ENCODE peak calls at places on chromosomes 13 and 19, in six cellular contexts. One of them, this sample, is unnamed.

GRCh38 chr19:47183579-47183978 is 47.4 kb downstream of the BBC3 start:
- DNase-seq in astrocyte of the spinal cord: no peak
- DNase-seq in fibroblast of the aortic adventitia: no peak
- DNase-seq in AG04449: no peak
- DNase-seq in bronchial epithelial cell: no peak
- DNase-seq in HepG2: no peak
- DNase-seq in this sample: no peak

GRCh38 chr13:83450586-83450985 is 431.7 kb downstream of the SLITRK1 start:
- DNase-seq in bronchial epithelial cell: peak
- DNase-seq in AG04449: no peak
- DNase-seq in astrocyte of the spinal cord: no peak
- DNase-seq in fibroblast of the aortic adventitia: peak
- DNase-seq in HepG2: no peak
- DNase-seq in this sample: no peak

GRCh38 chr19:45251452-45252354 is 632 bp downstream of the MARK4 start:
- DNase-seq in fibroblast of the aortic adventitia: peak
- DNase-seq in bronchial epithelial cell: no peak
- DNase-seq in astrocyte of the spinal cord: peak
- DNase-seq in AG04449: no peak
- DNase-seq in HepG2: no peak
- DNase-seq in this sample: peak

GRCh38 chr13:102779426-102780159 is 6.0 kb upstream of the TEX30 start:
- DNase-seq in HepG2: no peak
- DNase-seq in astrocyte of the spinal cord: no peak
- DNase-seq in fibroblast of the aortic adventitia: no peak
- DNase-seq in AG04449: no peak
- DNase-seq in bronchial epithelial cell: no peak
- DNase-seq in this sample: no peak

GRCh38 chr13:61339054-61339621 is 76.5 kb downstream of the PCDH20 start:
- DNase-seq in astrocyte of the spinal cord: no peak
- DNase-seq in AG04449: no peak
- DNase-seq in fibroblast of the aortic adventitia: no peak
- DNase-seq in bronchial epithelial cell: no peak
- DNase-seq in HepG2: no peak
- DNase-seq in this sample: no peak

GRCh38 chr19:1747285-1748114 is 5.8 kb upstream of the ONECUT3 start:
- DNase-seq in fibroblast of the aortic adventitia: peak
- DNase-seq in astrocyte of the spinal cord: peak
- DNase-seq in AG04449: peak
- DNase-seq in bronchial epithelial cell: peak
- DNase-seq in HepG2: peak
- DNase-seq in this sample: peak

GRCh38 chr13:99909836-99910619 is 61.5 kb downstream of the ZIC5 start:
- DNase-seq in HepG2: no peak
- DNase-seq in astrocyte of the spinal cord: no peak
- DNase-seq in AG04449: no peak
- DNase-seq in fibroblast of the aortic adventitia: no peak
- DNase-seq in bronchial epithelial cell: no peak
- DNase-seq in this sample: no peak

GRCh38 chr19:11539495-11540365 is 1.1 kb downstream of the CNN1 start:
- DNase-seq in fibroblast of the aortic adventitia: no peak
- DNase-seq in AG04449: no peak
- DNase-seq in bronchial epithelial cell: no peak
- DNase-seq in astrocyte of the spinal cord: no peak
- DNase-seq in HepG2: no peak
- DNase-seq in this sample: peak

GRCh38 chr13:50990540-50991506 is 81.2 kb downstream of the RNASEH2B start:
- DNase-seq in HepG2: no peak
- DNase-seq in astrocyte of the spinal cord: peak
- DNase-seq in fibroblast of the aortic adventitia: peak
- DNase-seq in AG04449: no peak
- DNase-seq in bronchial epithelial cell: no peak
- DNase-seq in this sample: peak

GRCh38 chr19:29735821-29736220 is 20.8 kb upstream of the C19orf12 start:
- DNase-seq in astrocyte of the spinal cord: no peak
- DNase-seq in fibroblast of the aortic adventitia: no peak
- DNase-seq in HepG2: no peak
- DNase-seq in bronchial epithelial cell: no peak
- DNase-seq in AG04449: no peak
- DNase-seq in this sample: no peak

GRCh38 chr19:44587863-44588752 is 25.3 kb upstream of the IGSF23 start:
- DNase-seq in bronchial epithelial cell: peak
- DNase-seq in HepG2: peak
- DNase-seq in AG04449: peak
- DNase-seq in astrocyte of the spinal cord: peak
- DNase-seq in fibroblast of the aortic adventitia: peak
- DNase-seq in this sample: peak

GRCh38 chr13:101007245-101007644 is 332.6 kb upstream of the TMTC4 start:
- DNase-seq in AG04449: no peak
- DNase-seq in astrocyte of the spinal cord: no peak
- DNase-seq in HepG2: no peak
- DNase-seq in fibroblast of the aortic adventitia: no peak
- DNase-seq in bronchial epithelial cell: no peak
- DNase-seq in this sample: no peak

GRCh38 chr19:3625996-3626472 is 556 bp downstream of the CACTIN start:
- DNase-seq in bronchial epithelial cell: no peak
- DNase-seq in HepG2: no peak
- DNase-seq in AG04449: no peak
- DNase-seq in astrocyte of the spinal cord: no peak
- DNase-seq in fibroblast of the aortic adventitia: no peak
- DNase-seq in this sample: no peak

GRCh38 chr13:26629260-26629659 is 71.8 kb downstream of the WASF3 start:
- DNase-seq in fibroblast of the aortic adventitia: no peak
- DNase-seq in AG04449: no peak
- DNase-seq in astrocyte of the spinal cord: no peak
- DNase-seq in bronchial epithelial cell: peak
- DNase-seq in HepG2: peak
- DNase-seq in this sample: no peak

GRCh38 chr19:53977991-53978731 is 13.3 kb upstream of the CACNG6 start:
- DNase-seq in astrocyte of the spinal cord: peak
- DNase-seq in fibroblast of the aortic adventitia: peak
- DNase-seq in HepG2: no peak
- DNase-seq in AG04449: peak
- DNase-seq in bronchial epithelial cell: no peak
- DNase-seq in this sample: peak

GRCh38 chr19:48121066-48121465 is 10.4 kb upstream of the PLA2G4C start:
- DNase-seq in astrocyte of the spinal cord: no peak
- DNase-seq in bronchial epithelial cell: no peak
- DNase-seq in AG04449: no peak
- DNase-seq in fibroblast of the aortic adventitia: no peak
- DNase-seq in HepG2: no peak
- DNase-seq in this sample: no peak

GRCh38 chr13:54387607-54388006 is 1359.0 kb downstream of the OLFM4 start:
- DNase-seq in astrocyte of the spinal cord: no peak
- DNase-seq in AG04449: no peak
- DNase-seq in fibroblast of the aortic adventitia: no peak
- DNase-seq in HepG2: no peak
- DNase-seq in bronchial epithelial cell: no peak
- DNase-seq in this sample: no peak

GRCh38 chr19:5955638-5955935 is 22.4 kb downstream of the RANBP3 start:
- DNase-seq in AG04449: no peak
- DNase-seq in astrocyte of the spinal cord: peak
- DNase-seq in HepG2: no peak
- DNase-seq in fibroblast of the aortic adventitia: peak
- DNase-seq in bronchial epithelial cell: no peak
- DNase-seq in this sample: peak

GRCh38 chr13:112131081-112131739 is 64.3 kb downstream of the SOX1 start:
- DNase-seq in HepG2: no peak
- DNase-seq in AG04449: no peak
- DNase-seq in fibroblast of the aortic adventitia: no peak
- DNase-seq in astrocyte of the spinal cord: no peak
- DNase-seq in bronchial epithelial cell: no peak
- DNase-seq in this sample: no peak
- TF ChIP-seq CTCF in HepG2: no peak
- TF ChIP-seq CTCF in AG04449: no peak
- TF ChIP-seq CTCF in fibroblast of the aortic adventitia: no peak
- TF ChIP-seq CTCF in astrocyte of the spinal cord: no peak
- TF ChIP-seq CTCF in bronchial epithelial cell: no peak
- TF ChIP-seq CTCF in this sample: no peak

GRCh38 chr13:37481858-37482227 is 116.7 kb downstream of the POSTN start:
- DNase-seq in bronchial epithelial cell: no peak
- DNase-seq in AG04449: no peak
- DNase-seq in astrocyte of the spinal cord: no peak
- DNase-seq in HepG2: no peak
- DNase-seq in fibroblast of the aortic adventitia: no peak
- DNase-seq in this sample: no peak

GRCh38 chr13:37486171-37486661 is 112.4 kb downstream of the POSTN start:
- DNase-seq in HepG2: no peak
- DNase-seq in fibroblast of the aortic adventitia: peak
- DNase-seq in AG04449: no peak
- DNase-seq in bronchial epithelial cell: no peak
- DNase-seq in astrocyte of the spinal cord: no peak
- DNase-seq in this sample: peak

GRCh38 chr13:37488682-37489081 is 109.9 kb downstream of the POSTN start:
- DNase-seq in astrocyte of the spinal cord: peak
- DNase-seq in AG04449: no peak
- DNase-seq in HepG2: no peak
- DNase-seq in bronchial epithelial cell: no peak
- DNase-seq in fibroblast of the aortic adventitia: peak
- DNase-seq in this sample: no peak

GRCh38 chr13:37484056-37484455 is 114.5 kb downstream of the POSTN start:
- DNase-seq in bronchial epithelial cell: no peak
- DNase-seq in AG04449: no peak
- DNase-seq in HepG2: no peak
- DNase-seq in fibroblast of the aortic adventitia: peak
- DNase-seq in astrocyte of the spinal cord: no peak
- DNase-seq in this sample: peak

GRCh38 chr13:37485766-37486165 is 112.8 kb downstream of the POSTN start:
- DNase-seq in AG04449: no peak
- DNase-seq in bronchial epithelial cell: no peak
- DNase-seq in astrocyte of the spinal cord: peak
- DNase-seq in HepG2: no peak
- DNase-seq in fibroblast of the aortic adventitia: peak
- DNase-seq in this sample: no peak
- H3K4me3 ChIP-seq in AG04449: no peak
- H3K4me3 ChIP-seq in bronchial epithelial cell: no peak
- H3K4me3 ChIP-seq in astrocyte of the spinal cord: no peak
- H3K4me3 ChIP-seq in HepG2: no peak
- H3K4me3 ChIP-seq in fibroblast of the aortic adventitia: no peak
- H3K4me3 ChIP-seq in this sample: peak

DNA sequence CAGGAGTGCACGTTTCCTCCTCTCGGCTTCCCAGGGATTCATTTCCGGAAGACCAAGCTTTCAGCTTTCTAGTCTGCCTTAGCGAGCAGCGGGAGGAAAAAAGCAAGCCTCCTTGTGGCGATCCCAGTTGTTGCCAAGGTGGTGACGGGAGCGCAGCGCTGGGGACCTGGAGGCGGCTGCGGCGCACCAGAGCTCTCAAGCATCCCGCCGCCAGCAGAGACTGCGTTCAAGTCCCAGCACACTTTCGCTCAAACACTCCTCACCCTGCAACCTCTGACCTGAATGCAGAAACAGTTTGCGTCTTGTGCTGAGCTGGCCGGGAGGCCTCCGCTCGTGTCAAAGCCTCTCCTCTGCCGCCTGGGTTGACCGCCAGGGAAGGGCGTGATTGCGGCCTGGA is 4.9 kb downstream of the GSX1 start:
- DNase-seq in fibroblast of the aortic adventitia: peak
- DNase-seq in AG04449: no peak
- DNase-seq in astrocyte of the spinal cord: no peak
- DNase-seq in bronchial epithelial cell: peak
- DNase-seq in HepG2: no peak
- DNase-seq in this sample: peak
- TF ChIP-seq CTCF in fibroblast of the aortic adventitia: peak
- TF ChIP-seq CTCF in AG04449: peak
- TF ChIP-seq CTCF in astrocyte of the spinal cord: peak
- TF ChIP-seq CTCF in bronchial epithelial cell: peak
- TF ChIP-seq CTCF in HepG2: no peak
- TF ChIP-seq CTCF in this sample: peak

DNA sequence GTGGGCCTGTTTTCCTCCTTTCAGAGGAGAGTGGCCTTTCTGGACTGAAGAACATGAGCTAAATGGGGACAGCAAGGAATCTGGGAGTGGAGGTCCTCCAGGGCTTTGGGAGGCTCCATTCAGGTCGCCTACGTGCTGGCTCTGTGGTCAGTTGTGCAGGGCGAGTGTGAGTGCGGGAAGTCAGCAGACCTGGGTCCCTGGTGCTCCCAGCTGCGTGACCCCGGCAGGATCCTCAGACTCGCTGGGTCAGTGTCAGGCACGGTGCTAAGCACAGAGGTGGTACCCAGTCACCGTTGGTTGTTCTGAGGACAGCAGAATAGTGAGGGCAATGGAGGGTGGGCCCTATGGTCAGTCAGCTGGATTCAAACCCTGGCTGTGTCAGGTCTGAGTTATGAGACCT is 85.8 kb downstream of the SIPA1L3 start:
- DNase-seq in HepG2: no peak
- DNase-seq in AG04449: no peak
- DNase-seq in bronchial epithelial cell: no peak
- DNase-seq in fibroblast of the aortic adventitia: no peak
- DNase-seq in astrocyte of the spinal cord: no peak
- DNase-seq in this sample: no peak
- H3K4me3 ChIP-seq in HepG2: no peak
- H3K4me3 ChIP-seq in AG04449: no peak
- H3K4me3 ChIP-seq in bronchial epithelial cell: no peak
- H3K4me3 ChIP-seq in fibroblast of the aortic adventitia: no peak
- H3K4me3 ChIP-seq in astrocyte of the spinal cord: no peak
- H3K4me3 ChIP-seq in this sample: no peak